ENCODE peak calls at places on chromosomes 1 and 21, in ten cellular contexts. C is stimulated activated CD4-positive, alpha-beta T cell treated with anti-CD3 and anti-CD28 coated beads, Interleukin-2, amount 100 ng/mL, for 48 hours; L is glutamatergic neuron; A is heart left ventricle; Z is PC-3; O is epithelial cell of proximal tubule; F is GM12864; M is omental fat pad; G is T-helper 17 cell; D is germinal center. W is an unnamed sample.

GRCh38 chr1:43952731-43953350 is 6.1 kb downstream of the IPO13 start:
- DNase-seq in D (no peak), Z (no peak), O (no peak), A (no peak), G (no peak), F (no peak), L (no peak), M (no peak), C (no peak), W (no peak)

GRCh38 chr1:167152192-167152876 is 58.5 kb downstream of the STYXL2 start:
- DNase-seq in L (no peak), G (no peak), A (no peak), Z (no peak), M (no peak), C (no peak), D (no peak), F (no peak), O (no peak), W (no peak)

GRCh38 chr1:68121536-68121935 is 71.1 kb upstream of the DIRAS3 start:
- DNase-seq in C (no peak), F (no peak), L (no peak), O (peak; percentile 71), G (no peak), M (no peak), D (no peak), A (no peak), Z (peak; percentile 63), W (no peak)

GRCh38 chr1:89791064-89791721 is 29.6 kb upstream of the LRRC8D start:
- DNase-seq in D (no peak), L (no peak), G (no peak), A (no peak), M (no peak), Z (no peak), F (no peak), C (no peak), O (no peak), W (no peak)

GRCh38 chr1:205481629-205482071 is 22.8 kb upstream of the CDK18 start:
- DNase-seq in Z (no peak), O (no peak), A (no peak), F (no peak), D (no peak), C (no peak), L (no peak), G (no peak), M (no peak), W (no peak)

GRCh38 chr1:221669441-221669840 is 72.4 kb downstream of the DUSP10 start:
- DNase-seq in A (no peak), F (no peak), G (no peak), C (no peak), L (no peak), M (no peak), O (no peak), Z (no peak), D (no peak), W (no peak)

GRCh38 chr1:198667186-198667585 is 28.3 kb downstream of the PTPRC start:
- DNase-seq in F (no peak), Z (peak; percentile 54), A (no peak), O (no peak), G (no peak), D (no peak), M (no peak), L (no peak), C (no peak), W (no peak)

GRCh38 chr1:246583448-246584185 is 17.4 kb downstream of the CNST start:
- DNase-seq in O (no peak), L (no peak), D (no peak), G (no peak), M (no peak), F (no peak), Z (no peak), A (no peak), C (no peak), W (no peak)

GRCh38 chr21:17514124-17514481 is 1.3 kb downstream of the CXADR start:
- DNase-seq in G (no peak), O (peak; percentile 36), M (no peak), C (no peak), F (no peak), L (no peak), D (no peak), A (no peak), Z (peak; percentile 49), W (no peak)

GRCh38 chr1:182173791-182174190 is 112.3 kb upstream of the ZNF648 start:
- DNase-seq in L (no peak), F (no peak), M (no peak), A (peak; percentile 50), Z (no peak), O (no peak), G (no peak), C (no peak), D (no peak), W (no peak)

GRCh38 chr1:39787468-39787867 is 1.2 kb downstream of the BMP8B start:
- DNase-seq in C (no peak), G (no peak), F (no peak), A (no peak), Z (no peak), M (no peak), L (no peak), D (no peak), O (no peak), W (no peak)

GRCh38 chr1:99992044-99992722 is 22.4 kb downstream of the SLC35A3 start:
- DNase-seq in M (no peak), O (no peak), F (no peak), A (no peak), L (no peak), G (no peak), D (no peak), Z (no peak), C (no peak), W (no peak)

GRCh38 chr1:183237046-183237445 is 51.0 kb downstream of the LAMC2 start:
- DNase-seq in F (no peak), A (no peak), M (no peak), O (no peak), G (no peak), Z (no peak), L (no peak), C (no peak), D (no peak), W (no peak)

GRCh38 chr1:217568200-217568599 is 62.7 kb downstream of the GPATCH2 start:
- DNase-seq in M (no peak), L (no peak), Z (no peak), A (no peak), C (no peak), D (no peak), O (no peak), G (no peak), F (no peak), W (no peak)

GRCh38 chr1:12604114-12604874 is 13.7 kb downstream of the DHRS3 start:
- DNase-seq in C (no peak), F (peak; percentile 7), M (no peak), O (peak; percentile 87), D (no peak), G (peak; percentile 23), Z (peak; percentile 97), L (no peak), A (peak; percentile 76), W (no peak)

W was measured in GM12878.